ENCODE peak calls at places on chromosomes 2 and 18, in four cellular contexts. E, W, K and M are unnamed samples.

GRCh38 chr2:160331258-160332025 is 131.4 kb upstream of the ITGB6 start:
- DNase-seq in E (no peak), W (no peak), K (no peak), M (no peak)

GRCh38 chr2:2950403-2950952 is 427.1 kb downstream of the EIPR1 start:
- DNase-seq in E (no peak), W (no peak), K (no peak), M (no peak)

GRCh38 chr2:45195916-45196315 is 186.7 kb upstream of the SIX2 start:
- DNase-seq in E (no peak), W (no peak), K (no peak), M (no peak)

GRCh38 chr2:239399404-239399999 is 1.3 kb downstream of the HDAC4 start:
- DNase-seq in E (no peak), W (peak; percentile 40), K (no peak), M (peak; percentile 53)

GRCh38 chr2:240594511-240595380 is 8.2 kb downstream of the CAPN10 start:
- DNase-seq in E (peak; percentile 36), W (peak; percentile 53), K (no peak), M (no peak)

GRCh38 chr2:59900728-59901452 is 652.6 kb downstream of the BCL11A start:
- DNase-seq in E (no peak), W (no peak), K (no peak), M (no peak)

GRCh38 chr2:172113617-172114016 is 10.9 kb upstream of the DLX2 start:
- DNase-seq in E (no peak), W (no peak), K (no peak), M (no peak)

GRCh38 chr2:240885980-240886565 is 9.9 kb downstream of the MAB21L4 start:
- DNase-seq in E (peak; percentile 19), W (no peak), K (no peak), M (no peak)

GRCh38 chr2:231900975-231901374 is 25.2 kb downstream of the NPPC start:
- DNase-seq in E (peak; percentile 20), W (no peak), K (no peak), M (no peak)

GRCh38 chr18:8455661-8456614 is 153.3 kb upstream of the RAB12 start:
- DNase-seq in E (no peak), W (no peak), K (no peak), M (no peak)